ENCODE peak calls at places on chromosomes 16 and 17, in nine cellular contexts. D, R, L, N, K, P, C, M and Q are unnamed samples.

GRCh38 chr17:27384261-27384701 is 72.0 kb upstream of the KSR1 start:
- DNase-seq in K (peak), R (no peak), C (peak), L (peak), P (no peak), D (peak), N (no peak), M (peak), Q (no peak)

GRCh38 chr17:62740066-62740465 is 68.0 kb downstream of the MARCHF10 start:
- DNase-seq in N (no peak), P (no peak), M (no peak), L (peak), K (no peak), D (no peak), C (no peak), R (no peak), Q (no peak)

GRCh38 chr16:63057342-63057741 is 1021.1 kb upstream of the CDH8 start:
- DNase-seq in M (no peak), R (no peak), C (no peak), D (no peak), L (no peak), N (no peak), P (no peak), K (no peak), Q (no peak)

GRCh38 chr16:30605148-30605547 is 5.0 kb downstream of the ZNF689 start:
- DNase-seq in P (no peak), K (no peak), L (no peak), M (no peak), N (no peak), C (no peak), D (no peak), R (no peak), Q (no peak)

GRCh38 chr17:40612510-40613244 is 34.9 kb downstream of the SMARCE1 start:
- DNase-seq in L (no peak), M (no peak), D (no peak), K (no peak), C (no peak), N (no peak), P (no peak), R (no peak), Q (no peak)

GRCh38 chr16:27204232-27204915 is 1.0 kb downstream of the KDM8 start:
- DNase-seq in M (no peak), D (no peak), C (no peak), L (no peak), R (peak), K (peak), N (no peak), P (no peak), Q (no peak)

GRCh38 chr16:71461686-71462648 is at the start of gene ZNF23:
- DNase-seq in L (peak), C (peak), N (peak), P (peak), D (peak), M (peak), K (peak), R (peak), Q (peak)

GRCh38 chr16:46688657-46689491 is at the start of gene VPS35:
- DNase-seq in N (peak), L (peak), K (peak), D (peak), R (peak), C (peak), P (peak), M (peak), Q (peak)

GRCh38 chr16:65489531-65490023 is 367.7 kb upstream of the CDH11 start:
- DNase-seq in L (no peak), R (no peak), N (no peak), P (no peak), D (no peak), C (no peak), K (no peak), M (peak), Q (no peak)

GRCh38 chr17:57315061-57315851 is 58.9 kb downstream of the MSI2 start:
- DNase-seq in N (no peak), M (no peak), R (no peak), L (no peak), D (no peak), C (no peak), P (no peak), K (no peak), Q (no peak)

GRCh38 chr16:2585651-2586081 is 47.8 kb downstream of the PDPK1 start:
- DNase-seq in D (no peak), L (no peak), P (no peak), K (no peak), C (no peak), N (no peak), M (no peak), R (no peak), Q (no peak)

GRCh38 chr17:66495035-66495434 is 192.6 kb downstream of the PRKCA start:
- DNase-seq in C (no peak), R (no peak), L (no peak), P (no peak), M (no peak), K (no peak), N (no peak), D (no peak), Q (no peak)

GRCh38 chr17:57245786-57246185 is 10.5 kb upstream of the MSI2 start:
- DNase-seq in C (no peak), L (no peak), M (no peak), D (no peak), K (no peak), N (no peak), R (no peak), P (no peak), Q (no peak)

GRCh38 chr16:56910654-56911539 is 21.0 kb upstream of the HERPUD1 start:
- DNase-seq in D (no peak), M (peak), P (no peak), L (peak), K (no peak), N (no peak), R (peak), C (peak), Q (peak)

GRCh38 chr16:10114411-10114810 is 67.8 kb downstream of the GRIN2A start:
- DNase-seq in M (peak), C (no peak), R (no peak), L (peak), N (no peak), D (no peak), P (no peak), K (no peak), Q (no peak)

GRCh38 chr17:9402590-9403199 is 172.9 kb downstream of the STX8 start:
- DNase-seq in R (peak), D (no peak), P (no peak), M (no peak), K (no peak), L (peak), C (no peak), N (peak), Q (peak)

GRCh38 chr16:86960266-86960665 is 356.9 kb downstream of the C16orf95 start:
- DNase-seq in R (no peak), C (no peak), K (no peak), M (no peak), L (no peak), N (no peak), P (no peak), D (peak), Q (no peak)

GRCh38 chr16:29862383-29862883 is 593 bp downstream of the CDIPT start:
- DNase-seq in D (no peak), P (no peak), K (no peak), M (no peak), N (peak), R (no peak), C (no peak), L (peak), Q (peak)

GRCh38 chr17:57823469-57824401 is 26.1 kb downstream of the MRPS23 start:
- DNase-seq in C (no peak), R (no peak), K (no peak), P (no peak), L (peak), N (no peak), M (peak), D (no peak), Q (peak)

GRCh38 chr17:15260376-15261062 is 4.6 kb downstream of the PMP22 start:
- DNase-seq in M (peak), K (peak), R (no peak), D (peak), P (peak), N (peak), C (peak), L (peak), Q (peak)

GRCh38 chr16:62665269-62665668 is 629.0 kb upstream of the CDH8 start:
- DNase-seq in L (no peak), N (no peak), D (no peak), R (no peak), K (no peak), C (no peak), P (no peak), M (no peak), Q (no peak)

GRCh38 chr17:72338847-72339790 is 218.3 kb downstream of the SOX9 start:
- DNase-seq in D (no peak), K (no peak), C (peak), R (no peak), M (peak), P (no peak), N (peak), L (peak), Q (no peak)

GRCh38 chr17:42266918-42267766 is 9.0 kb downstream of the STAT5B start:
- DNase-seq in N (peak), L (peak), D (peak), C (peak), K (peak), R (no peak), M (peak), P (no peak), Q (no peak)

GRCh38 chr16:3266873-3267537 is 10.6 kb upstream of the MEFV start:
- DNase-seq in D (no peak), C (no peak), P (no peak), M (peak), K (no peak), N (peak), R (peak), L (peak), Q (peak)

GRCh38 chr17:81926451-81927144 is 937 bp downstream of the MAFG start:
- DNase-seq in N (peak), D (peak), R (peak), M (peak), L (peak), C (peak), K (peak), P (peak), Q (peak)

GRCh38 chr17:8212312-8213180 is 2.2 kb upstream of the AURKB start:
- DNase-seq in M (no peak), L (peak), P (no peak), C (no peak), D (no peak), N (no peak), R (no peak), K (no peak), Q (no peak)

GRCh38 chr17:76353004-76353598 is 615 bp downstream of the PRPSAP1 start:
- DNase-seq in P (peak), C (no peak), K (no peak), N (peak), M (no peak), L (peak), R (peak), D (peak), Q (peak)

GRCh38 chr17:34269969-34270368 is at the start of gene CCL7:
- DNase-seq in L (peak), C (no peak), D (no peak), K (no peak), N (no peak), R (no peak), P (no peak), M (peak), Q (no peak)

GRCh38 chr17:81309140-81309858 is 14.2 kb upstream of the SLC38A10 start:
- DNase-seq in N (peak), C (no peak), K (peak), L (peak), D (peak), P (peak), R (no peak), M (peak), Q (peak)

GRCh38 chr17:8020776-8021564 is 17.9 kb upstream of the ALOX15B start:
- DNase-seq in K (no peak), N (no peak), D (peak), L (no peak), R (no peak), P (no peak), C (no peak), M (no peak), Q (no peak)

GRCh38 chr17:3972931-3973330 is 8.7 kb upstream of the ATP2A3 start:
- DNase-seq in M (no peak), L (no peak), K (no peak), D (no peak), R (no peak), C (no peak), P (peak), N (no peak), Q (no peak)

GRCh38 chr16:85652431-85653221 is 36.1 kb downstream of the GINS2 start:
- DNase-seq in K (no peak), R (peak), L (peak), N (peak), P (peak), D (peak), C (no peak), M (peak), Q (peak)

GRCh38 chr17:50149425-50150353 is 788 bp downstream of the PPP1R9B start:
- DNase-seq in K (no peak), C (no peak), L (peak), P (peak), D (peak), R (peak), N (peak), M (peak), Q (peak)
- H3K4me3 ChIP-seq in K (peak), C (peak), L (peak), P (peak), D (peak), R (peak), N (peak), M (peak), Q (peak)

DNA sequence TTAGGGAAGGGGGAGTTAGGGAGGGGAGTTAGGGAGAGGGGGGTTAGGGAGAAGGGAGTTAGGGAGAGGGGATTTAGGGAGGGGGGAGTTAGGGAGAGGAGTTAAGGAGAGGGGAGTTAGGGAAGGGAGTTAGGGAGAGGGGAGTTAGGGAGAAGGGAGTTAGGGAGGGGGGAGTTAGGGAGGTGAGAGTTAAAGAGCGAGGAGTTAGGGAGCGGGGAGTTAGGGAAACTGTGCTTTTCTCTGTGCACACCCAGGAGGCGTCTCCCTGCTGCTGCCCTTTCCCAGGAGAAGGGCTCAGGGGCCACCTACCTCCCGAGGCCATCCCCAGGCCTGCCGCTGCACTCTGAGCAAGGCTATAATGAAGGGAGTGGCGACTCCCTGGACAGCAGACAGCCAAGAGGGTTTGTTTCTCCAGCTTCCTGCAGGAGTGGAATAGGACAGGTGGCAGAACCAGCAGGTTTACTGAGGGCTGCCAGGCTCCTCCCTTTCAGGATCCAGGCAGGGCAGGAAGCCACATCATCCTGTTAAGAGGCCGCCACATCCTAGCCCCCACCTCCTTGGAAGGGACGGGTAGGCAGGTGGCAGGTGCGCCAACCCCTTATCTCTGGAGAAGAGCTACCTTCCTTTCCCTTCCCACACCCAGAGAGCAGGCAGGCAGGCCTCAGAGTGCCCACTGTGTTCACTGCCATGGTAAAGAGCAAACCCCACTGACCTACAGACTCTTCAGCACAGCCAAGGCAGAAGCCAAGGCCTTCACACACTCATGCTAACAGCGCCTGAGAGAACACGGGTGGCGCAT is 4.3 kb downstream of the CANT1 start:
- DNase-seq in N (peak), M (no peak), K (no peak), D (peak), P (no peak), C (no peak), L (no peak), R (no peak), Q (peak)
- H3K27ac ChIP-seq in N (peak), M (no peak), K (no peak), D (no peak), P (peak), C (no peak), L (no peak), R (no peak), Q (peak)

GRCh38 chr16:83136419-83136818 is 509.6 kb downstream of the CDH13 start:
- DNase-seq in K (no peak), L (no peak), P (no peak), R (peak), M (no peak), N (no peak), C (no peak), D (no peak), Q (no peak)

GRCh38 chr16:83137894-83138293 is 511.1 kb downstream of the CDH13 start:
- DNase-seq in P (no peak), N (no peak), K (no peak), L (no peak), D (no peak), C (no peak), M (no peak), R (no peak), Q (no peak)

GRCh38 chr16:83138512-83138911 is 511.7 kb downstream of the CDH13 start:
- DNase-seq in L (no peak), R (no peak), N (no peak), K (no peak), M (no peak), P (no peak), D (no peak), C (no peak), Q (no peak)

GRCh38 chr16:83137326-83137770 is 510.6 kb downstream of the CDH13 start:
- DNase-seq in N (peak), P (no peak), D (no peak), M (peak), K (no peak), L (peak), R (peak), C (peak), Q (no peak)

GRCh38 chr16:83136924-83137323 is 510.2 kb downstream of the CDH13 start:
- DNase-seq in P (no peak), K (no peak), L (no peak), C (no peak), N (no peak), D (no peak), R (peak), M (no peak), Q (no peak)
- H3K4me3 ChIP-seq in P (peak), K (peak), L (no peak), C (peak), N (no peak), D (peak), R (peak), M (peak), Q (no peak)

DNA sequence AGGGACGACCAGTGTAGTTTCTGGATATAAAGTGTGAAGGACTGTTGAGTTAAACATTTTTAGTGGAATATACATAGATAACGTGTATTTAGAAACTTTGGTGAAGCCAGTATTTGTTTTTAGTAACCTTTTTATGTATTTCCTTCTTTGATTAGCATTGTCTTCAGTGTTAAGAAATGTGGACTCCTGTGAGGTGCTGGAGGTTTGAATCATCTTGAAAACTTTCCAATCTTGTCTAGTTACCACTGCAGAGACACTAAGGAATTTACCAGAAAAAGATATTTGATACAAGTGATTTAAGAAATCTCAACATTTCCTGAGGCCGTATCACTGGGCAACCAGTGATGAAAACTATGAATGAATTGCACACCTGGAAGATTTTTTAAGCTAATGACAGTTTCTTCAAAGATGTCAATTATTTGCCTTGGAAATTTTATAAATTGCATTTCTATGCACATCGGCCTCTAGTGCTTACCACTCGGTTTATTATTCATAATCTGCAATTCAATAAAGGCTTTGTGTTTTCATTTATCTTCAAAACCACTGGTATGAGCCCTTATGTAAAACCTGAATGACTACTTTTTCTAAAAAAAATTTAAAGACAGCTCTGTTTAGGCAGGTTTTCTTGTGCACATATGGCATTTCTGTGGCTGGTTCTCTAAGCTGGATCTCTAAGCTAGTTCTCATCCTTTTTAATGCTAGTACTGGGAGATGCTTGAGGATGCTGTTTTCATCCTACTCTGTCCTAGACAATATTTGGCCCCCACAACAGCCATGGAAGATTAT is 31.4 kb upstream of the ADCY7 start:
- DNase-seq in K (no peak), N (no peak), D (no peak), C (no peak), P (no peak), L (no peak), R (no peak), M (peak), Q (no peak)
- H3K27ac ChIP-seq in K (no peak), N (no peak), D (no peak), C (no peak), P (no peak), L (peak), R (no peak), M (no peak), Q (no peak)

DNA sequence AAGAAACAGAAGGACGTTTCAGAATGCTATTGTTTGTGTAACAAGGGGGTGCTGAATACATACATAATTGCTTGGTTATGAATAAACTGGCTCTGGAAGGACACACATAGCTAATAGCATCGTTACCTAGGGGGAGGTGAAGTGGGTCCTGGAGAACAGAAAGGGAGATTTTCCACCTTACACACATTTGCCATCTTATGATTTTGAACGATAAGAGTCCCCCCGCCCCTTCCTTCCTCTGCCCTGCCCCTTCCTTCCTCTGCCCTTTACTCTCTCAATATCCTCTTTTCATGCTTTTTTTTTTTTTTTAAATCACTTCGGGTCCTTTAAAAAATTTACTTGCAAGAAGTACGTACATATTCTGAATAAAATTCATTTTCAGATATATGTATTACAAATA is 902 bp upstream of the DHRS7B start:
- DNase-seq in K (no peak), C (no peak), N (no peak), R (peak), L (no peak), D (no peak), P (no peak), M (no peak), Q (no peak)
- H3K4me3 ChIP-seq in K (peak), C (no peak), N (no peak), R (peak), L (no peak), D (no peak), P (peak), M (no peak), Q (no peak)

GRCh38 chr17:47948706-47949196 is 7.4 kb downstream of the PNPO start:
- DNase-seq in D (no peak), P (no peak), M (no peak), C (no peak), R (no peak), K (peak), L (no peak), N (peak), Q (peak)
- H3K27ac ChIP-seq in D (peak), P (no peak), M (no peak), C (no peak), R (peak), K (peak), L (no peak), N (peak), Q (peak)

GRCh38 chr16:12575288-12575687 is 228.4 kb downstream of the CPPED1 start:
- DNase-seq in K (no peak), C (no peak), D (peak), N (no peak), L (no peak), P (no peak), R (peak), M (no peak), Q (no peak)

GRCh38 chr16:12572316-12572985 is 231.2 kb downstream of the CPPED1 start:
- DNase-seq in M (no peak), R (no peak), K (no peak), C (no peak), L (no peak), D (peak), N (no peak), P (no peak), Q (no peak)

GRCh38 chr16:12574721-12575120 is 229.0 kb downstream of the CPPED1 start:
- DNase-seq in L (no peak), D (peak), K (no peak), M (no peak), N (no peak), P (no peak), R (no peak), C (no peak), Q (no peak)

GRCh38 chr16:12573300-12573699 is 230.4 kb downstream of the CPPED1 start:
- DNase-seq in M (no peak), K (no peak), C (no peak), P (no peak), D (peak), L (no peak), R (peak), N (no peak), Q (no peak)

GRCh38 chr16:12573730-12574383 is 229.8 kb downstream of the CPPED1 start:
- DNase-seq in M (peak), P (peak), N (peak), R (peak), K (no peak), D (peak), L (peak), C (no peak), Q (peak)
- H3K4me3 ChIP-seq in M (no peak), P (no peak), N (no peak), R (no peak), K (no peak), D (no peak), L (no peak), C (no peak), Q (no peak)